ENCODE peak calls at places on chromosomes 16 and 17, in ten cellular contexts. N is hepatocyte, C is adrenal gland, D is upper lobe of right lung, A is ovary, F is colonic mucosa, O is lower lobe of right lung, U is GM23338, Z is testis, I is prostate gland. Y is an unnamed sample.

GRCh38 chr16:50970221-50970620 is 180.8 kb downstream of the SALL1 start:
- DNase-seq in Z (no peak), N (no peak), F (no peak), C (no peak), O (no peak), A (no peak), D (no peak), U (no peak), I (no peak), Y (no peak)

GRCh38 chr17:56598471-56598870 is 5.0 kb downstream of the NOG start:
- DNase-seq in N (no peak), Z (no peak), A (no peak), I (no peak), C (no peak), O (no peak), D (no peak), U (peak; percentile 27), F (no peak), Y (no peak)

GRCh38 chr17:78185981-78186688 is 717 bp downstream of the TK1 start:
- DNase-seq in F (peak; percentile 83), I (no peak), Z (no peak), D (peak; percentile 73), O (peak; percentile 75), C (no peak), A (peak; percentile 38), N (no peak), U (no peak), Y (peak; percentile 54)

GRCh38 chr17:45775576-45776011 is 8.5 kb upstream of the CRHR1 start:
- DNase-seq in Z (no peak), N (no peak), U (no peak), F (no peak), A (no peak), C (peak; percentile 80), O (no peak), I (peak; percentile 55), D (no peak), Y (peak; percentile 97)

GRCh38 chr17:1611715-1612114 is 16.9 kb downstream of the SLC43A2 start:
- DNase-seq in Z (no peak), I (no peak), A (no peak), O (no peak), N (no peak), D (no peak), U (no peak), C (no peak), F (no peak), Y (no peak)

GRCh38 chr16:82358601-82359221 is 188.7 kb upstream of the MPHOSPH6 start:
- DNase-seq in I (peak; percentile 69), O (no peak), F (no peak), D (no peak), N (no peak), C (no peak), A (no peak), Z (no peak), U (no peak), Y (no peak)

GRCh38 chr17:35674552-35674951 is 56.9 kb upstream of the RASL10B start:
- DNase-seq in O (no peak), Z (no peak), D (no peak), C (no peak), F (no peak), A (no peak), I (no peak), N (no peak), U (no peak), Y (no peak)

GRCh38 chr17:15247891-15248529 is 17.1 kb downstream of the PMP22 start:
- DNase-seq in D (no peak), C (no peak), I (no peak), O (no peak), Z (no peak), U (peak; percentile 72), N (no peak), A (no peak), F (peak; percentile 13), Y (no peak)

GRCh38 chr16:62256406-62256805 is 220.2 kb upstream of the CDH8 start:
- DNase-seq in F (no peak), O (no peak), U (peak; percentile 67), Z (no peak), C (no peak), A (no peak), I (no peak), D (no peak), N (peak; percentile 15), Y (no peak)

GRCh38 chr17:63246344-63246743 is 199.8 kb downstream of the CYB561 start:
- DNase-seq in D (no peak), Z (no peak), F (no peak), I (no peak), O (no peak), N (no peak), A (no peak), U (no peak), C (no peak), Y (no peak)

GRCh38 chr16:2150418-2151187 is 2.2 kb downstream of the RAB26 start:
- DNase-seq in O (no peak), D (no peak), A (no peak), F (peak; percentile 68), I (no peak), Z (no peak), U (peak; percentile 80), N (no peak), C (peak; percentile 79), Y (peak; percentile 74)

GRCh38 chr17:57959929-57960328 is 4.7 kb upstream of the CUEDC1 start:
- DNase-seq in D (no peak), O (no peak), N (no peak), F (peak; percentile 9), U (no peak), A (no peak), I (no peak), Z (no peak), C (peak; percentile 39), Y (no peak)

GRCh38 chr17:28327031-28327607 is 8.1 kb downstream of the TMEM97 start:
- DNase-seq in U (no peak), A (no peak), I (no peak), F (no peak), D (no peak), O (no peak), C (no peak), Z (peak; percentile 9), N (no peak), Y (no peak)

GRCh38 chr16:12017583-12017982 is 41.0 kb downstream of the SNX29 start:
- DNase-seq in Z (no peak), D (no peak), O (no peak), U (no peak), A (no peak), N (no peak), C (no peak), F (no peak), I (no peak), Y (no peak)

GRCh38 chr16:290015-290680 is 7.2 kb downstream of the PDIA2 start:
- DNase-seq in C (no peak), Z (no peak), I (no peak), D (no peak), A (no peak), U (no peak), N (no peak), F (no peak), O (no peak), Y (peak; percentile 83)

GRCh38 chr16:291539-291938 is 8.6 kb downstream of the PDIA2 start:
- DNase-seq in N (no peak), Z (no peak), U (no peak), O (no peak), A (no peak), C (no peak), F (no peak), D (no peak), I (no peak), Y (no peak)

GRCh38 chr16:287981-288920 is 5.3 kb downstream of the PDIA2 start:
- DNase-seq in D (no peak), C (no peak), I (no peak), Z (no peak), N (no peak), O (no peak), A (no peak), F (no peak), U (no peak), Y (peak; percentile 73)

GRCh38 chr16:290681-291405 is 7.9 kb downstream of the PDIA2 start:
- DNase-seq in C (no peak), A (no peak), U (no peak), Z (no peak), F (no peak), D (no peak), O (no peak), N (no peak), I (no peak), Y (no peak)

GRCh38 chr16:289395-289997 is 6.5 kb downstream of the PDIA2 start:
- DNase-seq in I (no peak), F (no peak), N (no peak), C (no peak), O (no peak), U (no peak), A (no peak), Z (no peak), D (no peak), Y (peak; percentile 54)
- H3K4me3 ChIP-seq in I (no peak overlapping the region), F (no peak overlapping the region), N (no peak overlapping the region), C (no peak overlapping the region), O (no peak overlapping the region), U (no peak overlapping the region), A (no peak overlapping the region), Z (no peak overlapping the region), D (no peak overlapping the region), Y (no peak overlapping the region)

DNA sequence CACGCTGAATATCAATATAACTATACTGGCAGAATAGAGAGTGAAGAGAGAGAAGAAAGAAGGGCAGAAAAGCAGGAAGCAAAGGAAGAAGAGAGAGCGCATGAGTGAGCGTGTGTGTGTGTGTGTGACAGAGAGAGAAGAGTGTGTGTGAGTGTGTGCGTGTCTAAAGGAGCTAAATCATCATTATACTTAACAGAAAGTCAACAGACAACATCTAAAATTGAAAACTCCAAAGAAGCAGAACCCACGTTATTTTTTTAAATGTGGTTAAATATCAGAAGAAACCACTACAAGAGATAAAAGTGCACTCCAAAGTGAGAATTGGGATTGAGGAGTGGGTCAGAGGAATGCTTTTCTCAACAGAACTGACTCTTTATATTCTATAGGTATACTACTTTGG is 77.2 kb downstream of the BRIP1 start:
- DNase-seq in Z (no peak), O (no peak), U (no peak), I (no peak), A (no peak), F (no peak), N (no peak), D (no peak), C (no peak), Y (no peak)
- H3K27ac ChIP-seq in Z (no peak overlapping the region), O (no peak overlapping the region), U (no peak overlapping the region), I (no peak overlapping the region), A (no peak overlapping the region), F (no peak overlapping the region), N (no peak overlapping the region), D (no peak overlapping the region), C (no peak overlapping the region), Y (no peak overlapping the region)

GRCh38 chr17:81719410-81720266 is 7.6 kb downstream of the SLC25A10 start:
- DNase-seq in O (peak; percentile 40), F (no peak), U (no peak), N (no peak), D (peak; percentile 62), A (no peak), I (no peak), Z (no peak), C (no peak), Y (peak; percentile 80)
- H3K4me3 ChIP-seq in O (no peak overlapping the region), F (no peak overlapping the region), U (no peak overlapping the region), N (no peak overlapping the region), D (no peak overlapping the region), A (no peak overlapping the region), I (no peak overlapping the region), Z (no peak overlapping the region), C (no peak overlapping the region), Y (no peak overlapping the region)

DNA sequence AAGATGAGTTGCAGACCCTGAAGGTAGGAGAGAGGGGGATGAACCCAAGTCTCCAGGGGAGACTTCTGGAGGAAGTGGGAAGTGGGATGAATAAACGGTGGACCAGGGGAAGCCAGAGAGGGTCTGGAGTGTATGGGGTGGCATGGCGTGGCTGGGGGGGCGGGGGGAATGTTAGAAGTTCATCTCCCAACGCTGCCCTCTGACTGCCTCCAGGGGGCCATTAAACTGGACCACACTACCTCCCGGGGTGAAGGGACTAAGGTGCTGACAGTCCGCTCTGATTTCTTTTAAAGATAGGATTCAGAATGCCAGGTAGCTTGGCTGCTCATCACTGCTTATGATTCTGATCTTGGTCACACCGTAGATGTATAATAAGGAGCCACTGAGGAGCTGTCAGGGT is 21.2 kb downstream of the ST3GAL2 start:
- DNase-seq in U (no peak), A (no peak), O (no peak), D (no peak), F (no peak), Z (no peak), I (no peak), N (no peak), C (no peak), Y (no peak)
- H3K27ac ChIP-seq in U (peak overlapping the region; percentile 63), A (no peak overlapping the region), O (no peak overlapping the region), D (no peak overlapping the region), F (no peak overlapping the region), Z (no peak overlapping the region), I (no peak overlapping the region), N (peak overlapping the region; percentile 46), C (no peak overlapping the region), Y (no peak overlapping the region)